ENCODE peak calls at places on chromosomes 16 and 17, in five cellular contexts. M is right atrium auricular region, L is fibroblast of lung, D is SJSA1, U is HTR-8/SVneo. Z is an unnamed sample.

GRCh38 chr17:32803544-32803943 is 73.4 kb downstream of the MYO1D start:
- DNase-seq in M (no peak), D (no peak), L (peak), U (no peak), Z (no peak)

GRCh38 chr17:41211845-41212466 is 14.5 kb upstream of the KRTAP9-2 start:
- DNase-seq in U (no peak), L (no peak), M (no peak), D (no peak), Z (no peak)

GRCh38 chr16:21603920-21604319 is 4.5 kb downstream of the METTL9 start:
- DNase-seq in M (no peak), U (no peak), D (no peak), L (peak), Z (no peak)

GRCh38 chr17:65183736-65184135 is 46.6 kb downstream of the RGS9 start:
- DNase-seq in M (no peak), D (peak), L (no peak), U (peak), Z (no peak)

GRCh38 chr16:53945996-53946395 is 242.0 kb downstream of the FTO start:
- DNase-seq in M (no peak), D (no peak), L (peak), U (no peak), Z (peak)

GRCh38 chr17:40564195-40564882 is 933 bp downstream of the CCR7 start:
- DNase-seq in L (no peak), U (no peak), D (peak), M (no peak), Z (no peak)

GRCh38 chr17:67435122-67435521 is 58.0 kb downstream of the PITPNC1 start:
- DNase-seq in U (no peak), D (no peak), L (no peak), M (no peak), Z (no peak)

GRCh38 chr17:5210091-5210490 is 18.4 kb upstream of the ZNF594 start:
- DNase-seq in L (no peak), M (no peak), D (no peak), U (no peak), Z (no peak)

GRCh38 chr17:65918921-65919546 is 272.9 kb downstream of the CEP112 start:
- DNase-seq in U (no peak), D (no peak), M (no peak), L (no peak), Z (no peak)

GRCh38 chr17:81967533-81968395 is 6.8 kb upstream of the NOTUM start:
- DNase-seq in D (peak), U (peak), L (peak), M (peak), Z (no peak)

GRCh38 chr17:71975998-71976649 is 144.7 kb upstream of the SOX9 start:
- DNase-seq in M (peak), D (peak), L (peak), U (peak), Z (no peak)

GRCh38 chr17:79924639-79924976 is 85.4 kb upstream of the CBX4 start:
- DNase-seq in U (no peak), D (no peak), L (no peak), M (no peak), Z (no peak)

GRCh38 chr17:38898291-38898679 is 27.1 kb upstream of the LASP1NB start:
- DNase-seq in U (no peak), D (no peak), L (no peak), M (no peak), Z (no peak)

GRCh38 chr16:78684040-78684611 is 584.7 kb downstream of the WWOX start:
- DNase-seq in M (peak), L (peak), U (no peak), D (no peak), Z (no peak)

GRCh38 chr16:69495821-69496220 is 69.9 kb upstream of the NFAT5 start:
- DNase-seq in D (no peak), M (no peak), L (no peak), U (no peak), Z (no peak)

GRCh38 chr16:270381-271255 is 5.1 kb downstream of the RGS11 start:
- DNase-seq in U (no peak), L (no peak), D (peak), M (no peak), Z (no peak)

GRCh38 chr16:424033-424622 is 1.3 kb upstream of the RAB11FIP3 start:
- DNase-seq in U (peak), M (peak), D (peak), L (peak), Z (no peak)

GRCh38 chr16:3549906-3550305 is 27.3 kb downstream of the NLRC3 start:
- DNase-seq in U (no peak), L (no peak), M (no peak), D (no peak), Z (no peak)

GRCh38 chr16:87926246-87927194 is 9.8 kb downstream of the CA5A start:
- DNase-seq in M (no peak), L (no peak), D (no peak), U (no peak), Z (no peak)

GRCh38 chr17:48375356-48375755 is 54.7 kb downstream of the SKAP1 start:
- DNase-seq in M (no peak), D (no peak), U (no peak), L (peak), Z (no peak)

GRCh38 chr17:63568563-63568962 is 18.3 kb downstream of the DCAF7 start:
- DNase-seq in L (no peak), D (no peak), M (no peak), U (no peak), Z (no peak)

GRCh38 chr17:3039748-3040147 is 23.7 kb downstream of the OR1D5 start:
- DNase-seq in L (peak), D (peak), M (no peak), U (no peak), Z (peak)

GRCh38 chr17:65389956-65390355 is 171.5 kb downstream of the AXIN2 start:
- DNase-seq in D (peak), L (peak), U (peak), M (no peak), Z (no peak)

GRCh38 chr17:67532326-67532871 is 155.3 kb downstream of the PITPNC1 start:
- DNase-seq in L (peak), D (no peak), M (no peak), U (no peak), Z (no peak)

GRCh38 chr17:1766382-1767135 is 4.7 kb downstream of the SERPINF1 start:
- DNase-seq in D (no peak), M (no peak), L (no peak), U (no peak), Z (no peak)

GRCh38 chr16:88506723-88507122 is 53.6 kb downstream of the ZFPM1 start:
- DNase-seq in L (no peak), U (no peak), M (no peak), D (no peak), Z (no peak)

GRCh38 chr17:43528988-43529814 is 16.9 kb downstream of the ETV4 start:
- DNase-seq in M (no peak), D (no peak), L (no peak), U (no peak), Z (no peak)

GRCh38 chr16:89658221-89658879 is 714 bp downstream of the SPATA33 start:
- DNase-seq in L (no peak), M (no peak), D (no peak), U (no peak), Z (no peak)

GRCh38 chr16:77660311-77660710 is 62.0 kb upstream of the NUDT7 start:
- DNase-seq in D (no peak), L (peak), U (peak), M (no peak), Z (no peak)

GRCh38 chr17:49703557-49704277 is 4.0 kb downstream of the SLC35B1 start:
- DNase-seq in L (peak), M (no peak), U (peak), D (no peak), Z (peak)

GRCh38 chr17:39800540-39800939 is 62.8 kb downstream of the GRB7 start:
- DNase-seq in U (no peak), D (no peak), M (no peak), L (no peak), Z (no peak)

GRCh38 chr16:86108062-86108461 is 209.1 kb downstream of the IRF8 start:
- DNase-seq in D (no peak), M (no peak), L (no peak), U (no peak), Z (no peak)

GRCh38 chr17:4513113-4514032 is 14.7 kb downstream of the SPNS2 start:
- DNase-seq in M (no peak), D (no peak), U (no peak), L (no peak), Z (no peak)

GRCh38 chr16:81384006-81384405 is 60.6 kb upstream of the CMIP start:
- DNase-seq in U (no peak), D (no peak), L (no peak), M (no peak), Z (no peak)

GRCh38 chr17:6753565-6753964 is 2.3 kb upstream of the XAF1 start:
- DNase-seq in D (no peak), M (no peak), U (no peak), L (no peak), Z (no peak)